ENCODE peak calls at places on chromosomes 13 and 19, in four cellular contexts. One of them, this sample, is unnamed.

GRCh38 chr13:101204270-101205011 is 211.9 kb downstream of the NALCN start:
- DNase-seq in T-cell: no peak
- DNase-seq in tibial artery: no peak
- DNase-seq in activated T-cell treated with anti-CD3 and anti-CD28 coated beads for 48 hours: no peak
- DNase-seq in this sample: no peak

GRCh38 chr13:44622259-44622658 is 46.1 kb upstream of the TSC22D1 start:
- DNase-seq in tibial artery: no peak
- DNase-seq in T-cell: no peak
- DNase-seq in activated T-cell treated with anti-CD3 and anti-CD28 coated beads for 48 hours: no peak
- DNase-seq in this sample: no peak

GRCh38 chr19:41926028-41926860 is 2.0 kb downstream of the ERFL start:
- DNase-seq in activated T-cell treated with anti-CD3 and anti-CD28 coated beads for 48 hours: no peak
- DNase-seq in T-cell: no peak
- DNase-seq in tibial artery: no peak
- DNase-seq in this sample: no peak

GRCh38 chr13:41428155-41428554 is 29.2 kb upstream of the RGCC start:
- DNase-seq in activated T-cell treated with anti-CD3 and anti-CD28 coated beads for 48 hours: peak; percentile 22
- DNase-seq in tibial artery: no peak
- DNase-seq in T-cell: peak; percentile 47
- DNase-seq in this sample: peak; percentile 64

GRCh38 chr19:16370671-16371391 is 46.2 kb downstream of the KLF2 start:
- DNase-seq in tibial artery: no peak
- DNase-seq in T-cell: no peak
- DNase-seq in activated T-cell treated with anti-CD3 and anti-CD28 coated beads for 48 hours: no peak
- DNase-seq in this sample: no peak

GRCh38 chr13:32164622-32165268 is 133.2 kb downstream of the FRY start:
- DNase-seq in tibial artery: no peak
- DNase-seq in activated T-cell treated with anti-CD3 and anti-CD28 coated beads for 48 hours: peak; percentile 1
- DNase-seq in T-cell: no peak
- DNase-seq in this sample: peak; percentile 26

GRCh38 chr13:20069956-20070355 is 90.9 kb downstream of the GJA3 start:
- DNase-seq in tibial artery: no peak
- DNase-seq in T-cell: no peak
- DNase-seq in activated T-cell treated with anti-CD3 and anti-CD28 coated beads for 48 hours: no peak
- DNase-seq in this sample: no peak

GRCh38 chr19:32773126-32773525 is 53.6 kb downstream of the TDRD12 start:
- DNase-seq in tibial artery: no peak
- DNase-seq in activated T-cell treated with anti-CD3 and anti-CD28 coated beads for 48 hours: no peak
- DNase-seq in T-cell: no peak
- DNase-seq in this sample: no peak

GRCh38 chr13:20383058-20383457 is 142.6 kb downstream of the CRYL1 start:
- DNase-seq in tibial artery: no peak
- DNase-seq in activated T-cell treated with anti-CD3 and anti-CD28 coated beads for 48 hours: no peak
- DNase-seq in T-cell: no peak
- DNase-seq in this sample: no peak

This sample was measured in stimulated activated naive CD8-positive, alpha-beta T cell treated with anti-CD3 and anti-CD28 coated beads, Interleukin-15, amount 100 ng/mL, for 72 hours.